ENCODE peak calls at places on chromosomes 4 and X, in six cellular contexts. D is fibroblast of lung; F is dorsolateral prefrontal cortex; R is CD8-positive, alpha-beta T cell; Q is pancreas; N is RWPE1. X is an unnamed sample.

GRCh38 chrX:15838017-15838416 is 16.6 kb downstream of the AP1S2 start:
- DNase-seq in R (peak; percentile 14), Q (no peak), F (no peak), D (no peak), N (no peak), X (no peak)

GRCh38 chr4:82591592-82591991 is 29.8 kb upstream of the TMEM150C start:
- DNase-seq in N (no peak), R (no peak), D (no peak), Q (no peak), F (no peak), X (no peak)

GRCh38 chr4:37891221-37892159 is 606 bp downstream of the TBC1D1 start:
- DNase-seq in Q (no peak), F (no peak), D (peak; percentile 15), R (peak; percentile 49), N (peak; percentile 31), X (no peak)

GRCh38 chr4:80151981-80152380 is 45.3 kb upstream of the PRDM8 start:
- DNase-seq in N (no peak), F (no peak), Q (no peak), D (no peak), R (no peak), X (no peak)

GRCh38 chrX:71177327-71177726 is 32.7 kb downstream of the NLGN3 start:
- DNase-seq in N (no peak), F (no peak), R (no peak), D (no peak), Q (no peak), X (no peak)

GRCh38 chr4:174592256-174592984 is 70.1 kb upstream of the HPGD start:
- DNase-seq in F (no peak), N (no peak), R (no peak), D (no peak), Q (no peak), X (peak; percentile 20)

GRCh38 chr4:26022346-26022891 is 108.4 kb downstream of the SMIM20 start:
- DNase-seq in N (peak; percentile 71), R (no peak), D (peak; percentile 88), Q (no peak), F (no peak), X (peak; percentile 15)

GRCh38 chr4:25100156-25100555 is 60.1 kb downstream of the SEPSECS start:
- DNase-seq in R (no peak), N (no peak), F (no peak), D (peak; percentile 28), Q (no peak), X (no peak)

GRCh38 chrX:38117485-38117884 is 103.2 kb downstream of the SRPX start:
- DNase-seq in D (peak; percentile 80), Q (peak; percentile 72), F (no peak), R (no peak), N (no peak), X (no peak)

GRCh38 chr4:144399927-144400326 is 246.0 kb upstream of the HHIP start:
- DNase-seq in D (peak; percentile 97), R (no peak), Q (no peak), N (peak; percentile 66), F (peak; percentile 9), X (peak; percentile 87)

GRCh38 chr4:68917016-68917415 is 34.6 kb downstream of the UGT2A3 start:
- DNase-seq in D (no peak), Q (peak; percentile 34), N (no peak), F (no peak), R (no peak), X (no peak)

GRCh38 chrX:84118315-84118714 is 69.7 kb downstream of the RPS6KA6 start:
- DNase-seq in Q (no peak), R (no peak), F (no peak), N (peak; percentile 0), D (no peak), X (no peak)

GRCh38 chr4:39096847-39097246 is 34.8 kb downstream of the KLHL5 start:
- DNase-seq in D (no peak), F (no peak), R (no peak), Q (no peak), N (no peak), X (no peak)

GRCh38 chrX:153829799-153830631 is at the start of gene PDZD4:
- DNase-seq in N (no peak), R (no peak), Q (peak; percentile 74), D (no peak), F (no peak), X (no peak)
- H3K27ac ChIP-seq in N (no peak within 1 kb of the TSS), R (no peak within 1 kb of the TSS), Q (no peak within 1 kb of the TSS), D (no peak within 1 kb of the TSS), F (no peak within 1 kb of the TSS), X (no peak within 1 kb of the TSS)

GRCh38 chrX:149504915-149505651 is at the start of gene IDS:
- DNase-seq in F (peak; percentile 91), Q (peak; percentile 94), R (peak; percentile 86), N (peak; percentile 80), D (peak; percentile 85), X (peak; percentile 65)

GRCh38 chrX:149505671-149506070 is 565 bp upstream of the IDS start:
- DNase-seq in F (no peak), Q (no peak), N (no peak), D (no peak), R (no peak), X (no peak)

GRCh38 chrX:149508467-149508866 is 3.4 kb upstream of the IDS start:
- DNase-seq in D (no peak), R (no peak), F (no peak), N (no peak), Q (no peak), X (no peak)

GRCh38 chrX:149506349-149506748 is 1.2 kb upstream of the IDS start:
- DNase-seq in Q (no peak), R (no peak), F (no peak), N (no peak), D (no peak), X (no peak)

GRCh38 chrX:149504226-149504914 is 736 bp downstream of the IDS start:
- DNase-seq in D (no peak), R (peak; percentile 59), N (no peak), F (no peak), Q (no peak), X (no peak)
- TF ChIP-seq CTCF in D (no peak), R (no peak), N (no peak), F (no peak), Q (no peak), X (peak; percentile 29)

GRCh38 chr4:86156526-86156925 is 203.3 kb downstream of the MAPK10 start:
- DNase-seq in F (no peak), D (no peak), N (no peak), R (no peak), Q (no peak), X (no peak)
- H3K27ac ChIP-seq in F (peak overlapping the region; percentile 12), D (no peak overlapping the region), N (no peak overlapping the region), R (no peak overlapping the region), Q (no peak overlapping the region), X (no peak overlapping the region)

GRCh38 chrX:41010188-41010846 is 74.9 kb upstream of the USP9X start:
- DNase-seq in N (peak; percentile 56), D (peak; percentile 90), Q (peak; percentile 81), F (peak; percentile 66), R (peak; percentile 41), X (peak; percentile 78)
- TF ChIP-seq CTCF in N (no peak), D (peak; percentile 15), Q (no peak), F (no peak), R (no peak), X (peak; percentile 7)

X was measured in foreskin keratinocyte.